ENCODE peak calls at places on chromosomes 16 and 17, in nine cellular contexts. T is right atrium auricular region; B is activated T-helper 2 cell treated with anti-CD3 and anti-CD28 coated beads, Interferon-gamma antibody, Interleukin-2, Interleukin-4, amounts not matched to agents 10 μg/mL and 5 μg/mL and 100 μg/mL, durations not matched to agents 14 hours and 24 hours and 36 hours; D is effector CD4-positive, alpha-beta T cell; G is activated CD4-positive, alpha-beta T cell treated with anti-CD3 and anti-CD28 coated beads for 48 hours; C is MCF 10A; M is stimulated activated naive CD4-positive, alpha-beta T cell; V is germinal center; X is COR-L47. L is an unnamed sample.

GRCh38 chr17:9259419-9259818 is 238.1 kb downstream of the NTN1 start:
- DNase-seq in T (no peak), C (no peak), B (no peak), V (no peak), X (no peak), G (no peak), M (no peak), D (no peak), L (no peak)

GRCh38 chr16:22316411-22316811 is 19.2 kb downstream of the POLR3E start:
- DNase-seq in D (no peak), M (no peak), G (peak; percentile 1), C (no peak), V (no peak), X (peak; percentile 13), B (no peak), T (no peak), L (no peak)

GRCh38 chr17:882827-883585 is 96.6 kb downstream of the NXN start:
- DNase-seq in T (no peak), M (no peak), D (no peak), G (no peak), X (no peak), V (no peak), C (peak; percentile 84), B (no peak), L (peak; percentile 28)

GRCh38 chr17:19248923-19249574 is 11.9 kb downstream of the EPN2 start:
- DNase-seq in B (no peak), G (no peak), X (no peak), V (no peak), M (no peak), C (no peak), D (no peak), T (peak; percentile 75), L (peak; percentile 93)

GRCh38 chr16:85178596-85178995 is 66.3 kb upstream of the CIBAR2 start:
- DNase-seq in B (no peak), M (no peak), X (no peak), C (no peak), T (no peak), G (no peak), D (no peak), V (no peak), L (no peak)

GRCh38 chr17:37519241-37519985 is 29.7 kb downstream of the DUSP14 start:
- DNase-seq in T (no peak), M (no peak), B (no peak), V (no peak), C (no peak), G (no peak), D (no peak), X (no peak), L (no peak)

GRCh38 chr17:62614142-62614541 is 13.3 kb upstream of the MRC2 start:
- DNase-seq in B (no peak), D (no peak), C (no peak), T (no peak), M (no peak), V (no peak), X (no peak), G (no peak), L (peak; percentile 78)

GRCh38 chr17:40978752-40979151 is 5.4 kb downstream of the KRT40 start:
- DNase-seq in T (no peak), C (no peak), V (no peak), G (no peak), M (no peak), X (no peak), B (no peak), D (no peak), L (no peak)

GRCh38 chr17:49815761-49816281 is 27.3 kb downstream of the KAT7 start:
- DNase-seq in M (no peak), X (no peak), G (no peak), D (no peak), B (no peak), V (no peak), C (no peak), T (no peak), L (no peak)

GRCh38 chr16:3938843-3939624 is 58.5 kb upstream of the CREBBP start:
- DNase-seq in V (peak; percentile 81), C (peak; percentile 41), T (no peak), D (peak; percentile 55), B (peak; percentile 36), G (peak; percentile 74), X (no peak), M (no peak), L (peak; percentile 92)